ENCODE peak calls at places on chromosomes 11 and 22, in eight cellular contexts. One of them, this sample, is unnamed.

GRCh38 chr11:45580399-45580798 is 85.0 kb downstream of the CHST1 start:
- DNase-seq in KBM-7: peak
- DNase-seq in stimulated activated CD4-positive, alpha-beta T cell treated with anti-CD3 and anti-CD28 coated beads, Interleukin-2, amount 100 ng/mL, for 48 hours: no peak
- DNase-seq in DMS79 treated with DMSO at 0.1 percent for 48 hours: no peak
- DNase-seq in fibroblast of the conjunctiva: no peak
- DNase-seq in NCI-H1417: no peak
- DNase-seq in activated CD8-positive, alpha-beta memory T cell treated with anti-CD3 and anti-CD28 coated beads for 4 hours: no peak
- DNase-seq in HFFc6: no peak
- DNase-seq in this sample: no peak

GRCh38 chr11:109026891-109027489 is 362.1 kb downstream of the DDX10 start:
- DNase-seq in KBM-7: no peak
- DNase-seq in stimulated activated CD4-positive, alpha-beta T cell treated with anti-CD3 and anti-CD28 coated beads, Interleukin-2, amount 100 ng/mL, for 48 hours: no peak
- DNase-seq in DMS79 treated with DMSO at 0.1 percent for 48 hours: no peak
- DNase-seq in fibroblast of the conjunctiva: no peak
- DNase-seq in NCI-H1417: no peak
- DNase-seq in activated CD8-positive, alpha-beta memory T cell treated with anti-CD3 and anti-CD28 coated beads for 4 hours: no peak
- DNase-seq in HFFc6: peak
- DNase-seq in this sample: no peak

GRCh38 chr11:30586251-30587144 is at the start of gene MPPED2:
- DNase-seq in KBM-7: peak
- DNase-seq in stimulated activated CD4-positive, alpha-beta T cell treated with anti-CD3 and anti-CD28 coated beads, Interleukin-2, amount 100 ng/mL, for 48 hours: peak
- DNase-seq in DMS79 treated with DMSO at 0.1 percent for 48 hours: peak
- DNase-seq in fibroblast of the conjunctiva: no peak
- DNase-seq in NCI-H1417: peak
- DNase-seq in activated CD8-positive, alpha-beta memory T cell treated with anti-CD3 and anti-CD28 coated beads for 4 hours: no peak
- DNase-seq in HFFc6: no peak
- DNase-seq in this sample: peak

GRCh38 chr11:9893474-9893873 is 229.6 kb downstream of the SWAP70 start:
- DNase-seq in KBM-7: no peak
- DNase-seq in stimulated activated CD4-positive, alpha-beta T cell treated with anti-CD3 and anti-CD28 coated beads, Interleukin-2, amount 100 ng/mL, for 48 hours: no peak
- DNase-seq in DMS79 treated with DMSO at 0.1 percent for 48 hours: peak
- DNase-seq in fibroblast of the conjunctiva: no peak
- DNase-seq in NCI-H1417: no peak
- DNase-seq in activated CD8-positive, alpha-beta memory T cell treated with anti-CD3 and anti-CD28 coated beads for 4 hours: no peak
- DNase-seq in HFFc6: no peak
- DNase-seq in this sample: no peak

GRCh38 chr11:589798-590197 is 13.5 kb downstream of the PHRF1 start:
- DNase-seq in KBM-7: no peak
- DNase-seq in stimulated activated CD4-positive, alpha-beta T cell treated with anti-CD3 and anti-CD28 coated beads, Interleukin-2, amount 100 ng/mL, for 48 hours: no peak
- DNase-seq in DMS79 treated with DMSO at 0.1 percent for 48 hours: no peak
- DNase-seq in fibroblast of the conjunctiva: no peak
- DNase-seq in NCI-H1417: no peak
- DNase-seq in activated CD8-positive, alpha-beta memory T cell treated with anti-CD3 and anti-CD28 coated beads for 4 hours: no peak
- DNase-seq in HFFc6: no peak
- DNase-seq in this sample: no peak

GRCh38 chr22:36104988-36105387 is 55.6 kb downstream of the APOL3 start:
- DNase-seq in KBM-7: no peak
- DNase-seq in stimulated activated CD4-positive, alpha-beta T cell treated with anti-CD3 and anti-CD28 coated beads, Interleukin-2, amount 100 ng/mL, for 48 hours: no peak
- DNase-seq in DMS79 treated with DMSO at 0.1 percent for 48 hours: no peak
- DNase-seq in fibroblast of the conjunctiva: no peak
- DNase-seq in NCI-H1417: no peak
- DNase-seq in activated CD8-positive, alpha-beta memory T cell treated with anti-CD3 and anti-CD28 coated beads for 4 hours: no peak
- DNase-seq in HFFc6: peak
- DNase-seq in this sample: no peak

GRCh38 chr22:37225481-37225880 is 13.2 kb upstream of the SSTR3 start:
- DNase-seq in KBM-7: no peak
- DNase-seq in stimulated activated CD4-positive, alpha-beta T cell treated with anti-CD3 and anti-CD28 coated beads, Interleukin-2, amount 100 ng/mL, for 48 hours: no peak
- DNase-seq in DMS79 treated with DMSO at 0.1 percent for 48 hours: no peak
- DNase-seq in fibroblast of the conjunctiva: no peak
- DNase-seq in NCI-H1417: no peak
- DNase-seq in activated CD8-positive, alpha-beta memory T cell treated with anti-CD3 and anti-CD28 coated beads for 4 hours: no peak
- DNase-seq in HFFc6: no peak
- DNase-seq in this sample: peak

GRCh38 chr11:12200359-12201015 is 90.1 kb downstream of the MICAL2 start:
- DNase-seq in KBM-7: no peak
- DNase-seq in stimulated activated CD4-positive, alpha-beta T cell treated with anti-CD3 and anti-CD28 coated beads, Interleukin-2, amount 100 ng/mL, for 48 hours: peak
- DNase-seq in DMS79 treated with DMSO at 0.1 percent for 48 hours: peak
- DNase-seq in fibroblast of the conjunctiva: peak
- DNase-seq in NCI-H1417: peak
- DNase-seq in activated CD8-positive, alpha-beta memory T cell treated with anti-CD3 and anti-CD28 coated beads for 4 hours: no peak
- DNase-seq in HFFc6: peak
- DNase-seq in this sample: no peak

GRCh38 chr11:64025205-64025604 is 10.5 kb upstream of the FLRT1 start:
- DNase-seq in KBM-7: no peak
- DNase-seq in stimulated activated CD4-positive, alpha-beta T cell treated with anti-CD3 and anti-CD28 coated beads, Interleukin-2, amount 100 ng/mL, for 48 hours: no peak
- DNase-seq in DMS79 treated with DMSO at 0.1 percent for 48 hours: no peak
- DNase-seq in fibroblast of the conjunctiva: no peak
- DNase-seq in NCI-H1417: no peak
- DNase-seq in activated CD8-positive, alpha-beta memory T cell treated with anti-CD3 and anti-CD28 coated beads for 4 hours: no peak
- DNase-seq in HFFc6: no peak
- DNase-seq in this sample: no peak

GRCh38 chr11:130214861-130215530 is 55.4 kb downstream of the ST14 start:
- DNase-seq in KBM-7: no peak
- DNase-seq in stimulated activated CD4-positive, alpha-beta T cell treated with anti-CD3 and anti-CD28 coated beads, Interleukin-2, amount 100 ng/mL, for 48 hours: no peak
- DNase-seq in DMS79 treated with DMSO at 0.1 percent for 48 hours: no peak
- DNase-seq in fibroblast of the conjunctiva: no peak
- DNase-seq in NCI-H1417: no peak
- DNase-seq in activated CD8-positive, alpha-beta memory T cell treated with anti-CD3 and anti-CD28 coated beads for 4 hours: no peak
- DNase-seq in HFFc6: no peak
- DNase-seq in this sample: no peak

GRCh38 chr11:57476223-57476882 is 16.0 kb downstream of the RTN4RL2 start:
- DNase-seq in KBM-7: no peak
- DNase-seq in stimulated activated CD4-positive, alpha-beta T cell treated with anti-CD3 and anti-CD28 coated beads, Interleukin-2, amount 100 ng/mL, for 48 hours: no peak
- DNase-seq in DMS79 treated with DMSO at 0.1 percent for 48 hours: no peak
- DNase-seq in fibroblast of the conjunctiva: no peak
- DNase-seq in NCI-H1417: peak
- DNase-seq in activated CD8-positive, alpha-beta memory T cell treated with anti-CD3 and anti-CD28 coated beads for 4 hours: no peak
- DNase-seq in HFFc6: no peak
- DNase-seq in this sample: no peak

GRCh38 chr22:23401111-23401909 is 178.8 kb downstream of the IGLL1 start:
- DNase-seq in KBM-7: no peak
- DNase-seq in stimulated activated CD4-positive, alpha-beta T cell treated with anti-CD3 and anti-CD28 coated beads, Interleukin-2, amount 100 ng/mL, for 48 hours: no peak
- DNase-seq in DMS79 treated with DMSO at 0.1 percent for 48 hours: no peak
- DNase-seq in fibroblast of the conjunctiva: no peak
- DNase-seq in NCI-H1417: no peak
- DNase-seq in activated CD8-positive, alpha-beta memory T cell treated with anti-CD3 and anti-CD28 coated beads for 4 hours: no peak
- DNase-seq in HFFc6: peak
- DNase-seq in this sample: no peak

This sample was measured in 8988T.